ENCODE peak calls at places on chromosomes 6 and 20, in six cellular contexts. W is A549, Z is choroid plexus epithelial cell, T is cardiac muscle cell, H is cardiac fibroblast, U is heart left ventricle. P is an unnamed sample.

GRCh38 chr20:2918096-2919049 is 45.1 kb downstream of the PTPRA start:
- DNase-seq in Z (no peak), T (no peak), W (no peak), U (no peak), H (no peak), P (no peak)

GRCh38 chr20:561437-562231 is 18.0 kb upstream of the CSNK2A1 start:
- DNase-seq in T (peak), W (peak), H (peak), U (peak), Z (peak), P (peak)

GRCh38 chr6:82348130-82348529 is 15.5 kb upstream of the TPBG start:
- DNase-seq in T (no peak), Z (no peak), H (no peak), W (no peak), U (no peak), P (no peak)

GRCh38 chr6:118645395-118645794 is 6.0 kb downstream of the CEP85L start:
- DNase-seq in W (no peak), T (no peak), U (no peak), H (no peak), Z (peak), P (no peak)

GRCh38 chr6:159875194-159875593 is 15.6 kb upstream of the MAS1 start:
- DNase-seq in U (no peak), H (no peak), Z (no peak), W (no peak), T (no peak), P (no peak)

GRCh38 chr20:21433329-21433890 is 36.1 kb upstream of the NKX2-4 start:
- DNase-seq in U (no peak), Z (peak), H (peak), W (no peak), T (no peak), P (no peak)

GRCh38 chr6:154805288-154805911 is 72.2 kb downstream of the SCAF8 start:
- DNase-seq in Z (peak), U (no peak), H (peak), T (peak), W (peak), P (no peak)

GRCh38 chr20:58043122-58043865 is 185.2 kb downstream of the ANKRD60 start:
- DNase-seq in H (no peak), Z (no peak), U (no peak), W (no peak), T (no peak), P (no peak)

GRCh38 chr20:63117151-63117550 is 98.8 kb downstream of the YTHDF1 start:
- DNase-seq in H (no peak), W (no peak), U (no peak), Z (no peak), T (no peak), P (no peak)

GRCh38 chr6:2037230-2037926 is 208.0 kb downstream of the GMDS start:
- DNase-seq in U (no peak), H (peak), Z (peak), T (peak), W (no peak), P (no peak)
- TF ChIP-seq CTCF in U (peak), H (no peak), Z (peak), T (peak), W (no peak), P (no peak)

DNA sequence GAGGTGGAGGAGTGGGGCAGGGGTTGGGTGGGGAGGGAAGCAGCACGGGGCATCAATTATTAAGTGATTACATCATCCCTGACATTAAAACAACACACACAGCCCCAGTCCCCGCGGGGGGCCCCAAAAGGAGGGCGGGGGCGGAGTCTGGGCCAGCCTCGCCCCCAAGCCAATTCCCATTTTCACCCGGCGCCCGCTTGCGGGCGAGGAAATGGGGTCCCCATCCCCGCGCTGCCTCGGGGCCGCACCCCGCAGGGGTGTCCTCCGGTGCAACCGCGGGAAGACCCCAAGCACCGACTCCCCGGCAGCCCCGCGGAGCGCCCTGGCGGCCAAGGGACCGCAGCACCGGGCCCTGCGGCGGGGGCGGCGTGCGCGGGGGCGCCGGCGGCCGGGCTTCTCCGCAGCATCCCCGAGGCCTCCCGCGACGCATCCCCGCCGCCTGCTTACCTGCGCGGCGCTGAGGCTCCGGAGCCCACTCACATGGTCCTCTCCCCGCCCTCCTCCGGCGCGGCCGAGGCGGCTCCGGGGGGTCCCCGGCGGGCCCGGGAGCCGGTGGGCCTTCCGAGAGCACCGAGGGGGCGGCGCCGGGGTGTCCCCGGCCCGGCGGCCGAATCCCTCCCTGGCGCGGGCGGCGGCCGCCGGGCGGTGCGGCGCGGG is 603 bp downstream of the FYN start:
- DNase-seq in U (peak), Z (peak), T (peak), H (peak), W (no peak), P (peak)
- TF ChIP-seq CTCF in U (peak), Z (no peak), T (peak), H (no peak), W (no peak), P (no peak)

GRCh38 chr6:31271641-31272357 is at the start of gene HLA-C:
- DNase-seq in U (peak), Z (peak), T (peak), W (peak), H (peak), P (peak)
- TF ChIP-seq CTCF in U (peak), Z (peak), T (peak), W (no peak), H (peak), P (no peak)

GRCh38 chr20:33733654-33734576 is 2.1 kb downstream of the ZNF341 start:
- DNase-seq in T (no peak), H (peak), Z (peak), U (no peak), W (peak), P (no peak)

GRCh38 chr20:33729101-33729500 is 2.7 kb upstream of the ZNF341 start:
- DNase-seq in W (no peak), T (no peak), Z (no peak), U (no peak), H (no peak), P (no peak)

GRCh38 chr20:33730946-33731692 is 677 bp upstream of the ZNF341 start:
- DNase-seq in H (no peak), Z (no peak), U (no peak), W (no peak), T (no peak), P (no peak)

GRCh38 chr20:33731693-33732165 is at the start of gene ZNF341:
- DNase-seq in W (peak), H (peak), U (peak), Z (no peak), T (peak), P (peak)

GRCh38 chr20:33732166-33732970 is 572 bp downstream of the ZNF341 start:
- DNase-seq in T (no peak), Z (peak), W (peak), U (peak), H (no peak), P (no peak)
- TF ChIP-seq CTCF in T (no peak), Z (no peak), W (no peak), U (no peak), H (no peak), P (peak)

DNA sequence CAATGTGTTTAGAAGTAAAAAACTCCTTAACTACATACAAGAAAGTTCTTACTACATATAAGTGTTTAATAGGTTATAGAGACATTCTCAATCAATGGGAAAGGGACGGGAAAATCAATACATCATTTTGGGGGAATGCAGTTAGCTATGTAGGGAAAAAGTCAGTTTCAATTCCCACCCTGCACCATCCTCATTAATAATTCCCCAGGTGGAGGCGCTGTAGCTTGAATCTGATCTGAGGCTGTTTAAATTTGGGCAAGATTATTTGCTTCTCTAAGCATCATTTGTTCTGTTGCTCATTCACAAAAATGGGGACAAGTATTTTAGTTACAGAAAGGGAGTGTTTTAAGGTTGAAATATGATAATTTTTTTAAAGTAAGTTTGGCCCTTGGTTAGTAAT is 19.1 kb downstream of the OLIG3 start:
- DNase-seq in W (no peak), T (no peak), H (no peak), U (no peak), Z (no peak), P (no peak)
- TF ChIP-seq CTCF in W (no peak), T (no peak), H (no peak), U (no peak), Z (peak), P (peak)

GRCh38 chr6:34859951-34860350 is 27.9 kb downstream of the TAF11 start:
- DNase-seq in W (no peak), T (no peak), U (no peak), Z (no peak), H (no peak), P (no peak)

GRCh38 chr6:34855463-34855862 is 32.4 kb downstream of the TAF11 start:
- DNase-seq in U (no peak), W (no peak), Z (no peak), H (no peak), T (no peak), P (no peak)

GRCh38 chr6:34864007-34864406 is 23.8 kb downstream of the TAF11 start:
- DNase-seq in U (no peak), Z (no peak), T (no peak), H (no peak), W (no peak), P (no peak)

GRCh38 chr6:34858681-34859080 is 29.2 kb downstream of the TAF11 start:
- DNase-seq in U (no peak), Z (no peak), H (no peak), T (no peak), W (no peak), P (no peak)
- TF ChIP-seq CTCF in U (peak), Z (peak), H (no peak), T (no peak), W (no peak), P (no peak)

GRCh38 chr20:49987015-49987867 is 4.5 kb downstream of the SNAI1 start:
- DNase-seq in T (no peak), H (no peak), U (no peak), Z (peak), W (no peak), P (no peak)
- TF ChIP-seq CTCF in T (no peak), H (no peak), U (no peak), Z (no peak), W (no peak), P (no peak)

GRCh38 chr6:170440437-170440836 is 112.7 kb downstream of the PSMB1 start:
- DNase-seq in H (no peak), W (no peak), U (no peak), Z (no peak), T (no peak), P (no peak)
- TF ChIP-seq CTCF in H (no peak), W (no peak), U (no peak), Z (no peak), T (no peak), P (no peak)